ENCODE peak calls at places on chromosome 7, in six cellular contexts. G, J, S, Z, Q and E are unnamed samples. For H3K4me1, the result is how much of the 10 kb centered on the place peaks cover.

GRCh38 chr7:96300981-96301380 is 20.9 kb downstream of the SLC25A13 start:
- DNase-seq in Q (no peak), Z (no peak), S (no peak), J (no peak), G (no peak), E (no peak)

GRCh38 chr7:97357459-97357858 is 240.0 kb downstream of the SDHAF3 start:
- DNase-seq in Q (no peak), G (no peak), S (no peak), J (no peak), Z (no peak), E (no peak)

GRCh38 chr7:69399038-69399800 is 199.1 kb upstream of the AUTS2 start:
- DNase-seq in G (no peak), S (peak), Z (no peak), J (no peak), Q (no peak), E (no peak)

GRCh38 chr7:98483276-98483963 is 82.5 kb upstream of the BAIAP2L1 start:
- DNase-seq in J (no peak), Q (no peak), S (no peak), Z (no peak), G (no peak), E (no peak)

GRCh38 chr7:146659732-146660131 is 543.1 kb downstream of the CNTNAP2 start:
- DNase-seq in Q (no peak), J (no peak), Z (no peak), S (no peak), G (no peak), E (no peak)

GRCh38 chr7:2258661-2259365 is 16.8 kb downstream of the NUDT1 start:
- DNase-seq in Z (no peak), G (no peak), J (no peak), S (no peak), Q (no peak), E (no peak)

GRCh38 chr7:17155529-17155928 is 142.9 kb upstream of the AHR start:
- DNase-seq in J (no peak), Z (no peak), Q (no peak), G (no peak), S (no peak), E (no peak)

GRCh38 chr7:144869072-144869471 is 33.2 kb upstream of the TPK1 start:
- DNase-seq in S (no peak), G (no peak), J (no peak), Q (no peak), Z (no peak), E (no peak)

GRCh38 chr7:88312061-88312663 is 5.5 kb upstream of the STEAP4 start:
- DNase-seq in G (no peak), Q (no peak), Z (no peak), J (no peak), S (peak), E (no peak)

GRCh38 chr7:114243019-114243507 is 171.6 kb upstream of the FOXP2 start:
- DNase-seq in G (no peak), Z (peak), S (no peak), J (no peak), Q (no peak), E (peak)

GRCh38 chr7:156604311-156604710 is 36.3 kb upstream of the RNF32 start:
- DNase-seq in S (no peak), Q (no peak), J (no peak), Z (no peak), G (peak), E (no peak)

GRCh38 chr7:46784746-46785145 is 797.2 kb downstream of the TNS3 start:
- DNase-seq in Q (no peak), S (no peak), Z (peak), J (peak), G (peak), E (no peak)

GRCh38 chr7:135159359-135160087 is 11.0 kb downstream of the CYREN start:
- DNase-seq in S (peak), Z (no peak), J (no peak), Q (no peak), G (no peak), E (no peak)

GRCh38 chr7:50142421-50143113 is 49.5 kb upstream of the ZPBP start:
- DNase-seq in J (peak), G (peak), Z (peak), Q (peak), S (no peak), E (no peak)

GRCh38 chr7:51732066-51732465 is 415.5 kb upstream of the COBL start:
- DNase-seq in J (no peak), S (no peak), Q (no peak), G (no peak), Z (no peak), E (no peak)

GRCh38 chr7:130006771-130007170 is 44.4 kb downstream of the ZC3HC1 start:
- DNase-seq in G (no peak), Z (no peak), J (no peak), Q (no peak), S (no peak), E (no peak)

GRCh38 chr7:157432541-157432956 is 95.7 kb downstream of the DNAJB6 start:
- DNase-seq in Q (no peak), G (peak), S (no peak), Z (peak), J (peak), E (peak)

GRCh38 chr7:19215421-19215820 is 70.2 kb upstream of the FERD3L start:
- DNase-seq in Q (no peak), S (no peak), J (no peak), Z (peak), G (peak), E (no peak)

GRCh38 chr7:26664735-26665420 is 199.5 kb downstream of the SKAP2 start:
- DNase-seq in S (no peak), Q (no peak), Z (peak), G (peak), J (no peak), E (peak)

GRCh38 chr7:22001345-22002004 is 55.8 kb upstream of the CDCA7L start:
- DNase-seq in G (peak), Z (peak), J (peak), Q (peak), S (no peak), E (peak)

GRCh38 chr7:52254396-52255025 is 780.9 kb upstream of the POM121L12 start:
- DNase-seq in J (no peak), Z (no peak), S (no peak), G (no peak), Q (no peak), E (no peak)

GRCh38 chr7:35035511-35035921 is 1.8 kb downstream of the DPY19L1 start:
- DNase-seq in J (peak), Q (peak), Z (peak), G (peak), S (no peak), E (no peak)

GRCh38 chr7:82019538-82019937 is 249.7 kb upstream of the HGF start:
- DNase-seq in G (no peak), S (no peak), J (no peak), Q (no peak), Z (no peak), E (no peak)

GRCh38 chr7:44727346-44728262 is 21.0 kb upstream of the ZMIZ2 start:
- DNase-seq in G (peak), Q (no peak), Z (no peak), S (no peak), J (no peak), E (no peak)
- H3K4me3 ChIP-seq in G (no peak), Q (no peak), Z (no peak), S (no peak), J (no peak), E (no peak)

DNA sequence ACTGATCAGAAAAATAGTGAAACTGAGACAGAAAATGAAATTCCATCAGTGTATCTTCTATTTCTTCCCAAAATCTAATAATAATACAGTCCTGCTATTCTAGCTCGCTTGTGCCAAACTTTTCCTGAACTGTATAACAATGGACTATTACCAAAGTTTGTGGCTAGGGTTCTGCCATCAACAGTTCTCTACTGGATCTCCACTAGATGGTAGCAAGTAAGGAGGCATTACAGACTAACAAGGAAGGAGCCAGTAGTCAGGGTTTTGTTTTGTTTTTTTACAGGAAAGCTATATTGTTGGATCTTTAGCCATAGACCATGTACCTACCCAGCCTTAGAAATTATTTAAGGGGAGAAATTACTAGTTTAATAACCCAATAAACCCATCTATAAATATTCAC is 10.8 kb downstream of the MTERF1 start:
- DNase-seq in Q (no peak), S (no peak), J (peak), G (no peak), Z (no peak), E (no peak)
- TF ChIP-seq CTCF in Q (no peak), S (no peak), J (no peak), G (no peak), Z (no peak), E (no peak)

GRCh38 chr7:137978464-137979237 is 23.2 kb downstream of the CREB3L2 start:
- DNase-seq in G (peak), Z (no peak), Q (no peak), J (peak), S (peak), E (no peak)
- H3K4me1 ChIP-seq in G (half or more), Z (under half), Q (half or more), J (half or more), S (under half), E (half or more)

GRCh38 chr7:44331682-44332081 is 6.3 kb upstream of the CAMK2B start:
- DNase-seq in G (no peak), S (no peak), J (no peak), Z (no peak), Q (no peak), E (no peak)

GRCh38 chr7:44329888-44330287 is 4.5 kb upstream of the CAMK2B start:
- DNase-seq in G (no peak), Z (no peak), Q (no peak), J (no peak), S (no peak), E (no peak)

GRCh38 chr7:44335184-44335583 is 9.8 kb upstream of the CAMK2B start:
- DNase-seq in S (no peak), J (no peak), G (no peak), Q (no peak), Z (no peak), E (no peak)

GRCh38 chr7:44334734-44335097 is 9.3 kb upstream of the CAMK2B start:
- DNase-seq in S (no peak), Q (no peak), Z (no peak), J (no peak), G (no peak), E (no peak)

GRCh38 chr7:44333971-44334733 is 8.8 kb upstream of the CAMK2B start:
- DNase-seq in G (no peak), Q (no peak), Z (no peak), S (no peak), J (no peak), E (no peak)
- H3K4me3 ChIP-seq in G (no peak), Q (no peak), Z (no peak), S (no peak), J (no peak), E (no peak)

GRCh38 chr7:85018498-85018897 is 168.4 kb downstream of the SEMA3D start:
- DNase-seq in Z (no peak), G (peak), J (no peak), S (no peak), Q (no peak), E (no peak)
- TF ChIP-seq CTCF in Z (peak), G (no peak), J (no peak), S (no peak), Q (no peak), E (no peak)